ENCODE peak calls at places on chromosome 9, in six cellular contexts. One of them, this sample, is unnamed.

GRCh38 chr9:94159069-94159915 is 75.0 kb downstream of the PTPDC1 start:
- DNase-seq in IMR-90: no peak
- DNase-seq in neuronal stem cell: no peak
- DNase-seq in mesendoderm: no peak
- DNase-seq in H9: no peak
- DNase-seq in H1: no peak
- DNase-seq in this sample: peak

GRCh38 chr9:71506821-71507220 is 261.5 kb downstream of the CEMIP2 start:
- DNase-seq in IMR-90: peak
- DNase-seq in neuronal stem cell: no peak
- DNase-seq in mesendoderm: no peak
- DNase-seq in H9: no peak
- DNase-seq in H1: no peak
- DNase-seq in this sample: peak

GRCh38 chr9:127555830-127556820 is 56.0 kb upstream of the STXBP1 start:
- DNase-seq in IMR-90: peak
- DNase-seq in neuronal stem cell: no peak
- DNase-seq in mesendoderm: peak
- DNase-seq in H9: peak
- DNase-seq in H1: no peak
- DNase-seq in this sample: peak

GRCh38 chr9:133492061-133493021 is 13.4 kb upstream of the SLC2A6 start:
- DNase-seq in IMR-90: no peak
- DNase-seq in neuronal stem cell: no peak
- DNase-seq in mesendoderm: no peak
- DNase-seq in H9: no peak
- DNase-seq in H1: no peak
- DNase-seq in this sample: no peak

GRCh38 chr9:14769235-14769580 is 46.7 kb upstream of the CER1 start:
- DNase-seq in IMR-90: peak
- DNase-seq in neuronal stem cell: peak
- DNase-seq in mesendoderm: peak
- DNase-seq in H9: no peak
- DNase-seq in H1: no peak
- DNase-seq in this sample: no peak

GRCh38 chr9:136061405-136061804 is 33.7 kb downstream of the NACC2 start:
- DNase-seq in IMR-90: no peak
- DNase-seq in neuronal stem cell: no peak
- DNase-seq in mesendoderm: no peak
- DNase-seq in H9: no peak
- DNase-seq in H1: no peak
- DNase-seq in this sample: no peak

GRCh38 chr9:33102551-33103210 is 26.2 kb upstream of the SMU1 start:
- DNase-seq in IMR-90: no peak
- DNase-seq in neuronal stem cell: no peak
- DNase-seq in mesendoderm: no peak
- DNase-seq in H9: no peak
- DNase-seq in H1: no peak
- DNase-seq in this sample: no peak

GRCh38 chr9:120730661-120731514 is 16.6 kb upstream of the MEGF9 start:
- DNase-seq in IMR-90: peak
- DNase-seq in neuronal stem cell: peak
- DNase-seq in mesendoderm: peak
- DNase-seq in H9: no peak
- DNase-seq in H1: no peak
- DNase-seq in this sample: peak

GRCh38 chr9:129071526-129072131 is 9.3 kb upstream of the DOLPP1 start:
- DNase-seq in IMR-90: no peak
- DNase-seq in neuronal stem cell: no peak
- DNase-seq in mesendoderm: peak
- DNase-seq in H9: peak
- DNase-seq in H1: peak
- DNase-seq in this sample: no peak

GRCh38 chr9:35520404-35520790 is 30.5 kb downstream of the RUSC2 start:
- DNase-seq in IMR-90: peak
- DNase-seq in neuronal stem cell: no peak
- DNase-seq in mesendoderm: no peak
- DNase-seq in H9: no peak
- DNase-seq in H1: no peak
- DNase-seq in this sample: peak

GRCh38 chr9:22425551-22425950 is 21.1 kb upstream of the DMRTA1 start:
- DNase-seq in IMR-90: no peak
- DNase-seq in neuronal stem cell: no peak
- DNase-seq in mesendoderm: peak
- DNase-seq in H9: peak
- DNase-seq in H1: no peak
- DNase-seq in this sample: no peak

GRCh38 chr9:115373710-115374045 is 255.7 kb upstream of the TNC start:
- DNase-seq in IMR-90: no peak
- DNase-seq in neuronal stem cell: no peak
- DNase-seq in mesendoderm: no peak
- DNase-seq in H9: no peak
- DNase-seq in H1: no peak
- DNase-seq in this sample: no peak

GRCh38 chr9:75455444-75455921 is 367.2 kb downstream of the OSTF1 start:
- DNase-seq in IMR-90: peak
- DNase-seq in neuronal stem cell: no peak
- DNase-seq in mesendoderm: no peak
- DNase-seq in H9: no peak
- DNase-seq in H1: no peak
- DNase-seq in this sample: no peak

DNA sequence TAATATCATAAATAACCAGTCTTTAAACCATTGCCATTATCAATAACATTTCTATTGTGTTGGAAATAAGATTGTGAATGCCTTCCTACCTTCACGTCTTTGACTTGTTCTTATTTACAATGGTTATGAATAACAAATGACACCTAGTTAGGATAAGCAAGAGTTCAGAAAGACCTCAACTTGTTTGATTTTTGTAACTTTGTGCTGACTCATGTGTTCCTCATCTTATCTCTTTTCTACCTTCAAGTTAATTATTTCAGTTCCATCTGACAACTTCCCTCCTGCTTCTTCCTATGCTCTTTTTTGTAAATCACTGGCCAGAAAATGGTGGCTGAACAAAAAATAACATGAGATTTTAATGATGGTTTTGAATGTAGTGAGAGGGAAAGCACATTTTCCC is 538.5 kb upstream of the TUSC1 start:
- DNase-seq in IMR-90: no peak
- DNase-seq in neuronal stem cell: no peak
- DNase-seq in mesendoderm: no peak
- DNase-seq in H9: no peak
- DNase-seq in H1: no peak
- DNase-seq in this sample: no peak
- H2BK15ac ChIP-seq in IMR-90: no peak
- H2BK15ac ChIP-seq in neuronal stem cell: no peak
- H2BK15ac ChIP-seq in mesendoderm: no peak
- H2BK15ac ChIP-seq in H9: no peak
- H2BK15ac ChIP-seq in H1: no peak
- H2BK15ac ChIP-seq in this sample: no peak

GRCh38 chr9:107853461-107853860 is 363.9 kb upstream of the KLF4 start:
- DNase-seq in IMR-90: no peak
- DNase-seq in neuronal stem cell: no peak
- DNase-seq in mesendoderm: no peak
- DNase-seq in H9: no peak
- DNase-seq in H1: no peak
- DNase-seq in this sample: no peak
- H3K23ac ChIP-seq in IMR-90: no peak
- H3K23ac ChIP-seq in neuronal stem cell: no peak
- H3K23ac ChIP-seq in mesendoderm: no peak
- H3K23ac ChIP-seq in H9: no peak
- H3K23ac ChIP-seq in H1: no peak
- H3K23ac ChIP-seq in this sample: no peak

GRCh38 chr9:118325757-118326156 is 621.6 kb downstream of the TLR4 start:
- DNase-seq in IMR-90: no peak
- DNase-seq in neuronal stem cell: no peak
- DNase-seq in mesendoderm: no peak
- DNase-seq in H9: no peak
- DNase-seq in H1: no peak
- DNase-seq in this sample: no peak

GRCh38 chr9:118331622-118332045 is 627.4 kb downstream of the TLR4 start:
- DNase-seq in IMR-90: no peak
- DNase-seq in neuronal stem cell: no peak
- DNase-seq in mesendoderm: no peak
- DNase-seq in H9: no peak
- DNase-seq in H1: no peak
- DNase-seq in this sample: peak

GRCh38 chr9:118336167-118336951 is 632.2 kb downstream of the TLR4 start:
- DNase-seq in IMR-90: no peak
- DNase-seq in neuronal stem cell: no peak
- DNase-seq in mesendoderm: no peak
- DNase-seq in H9: no peak
- DNase-seq in H1: no peak
- DNase-seq in this sample: no peak

GRCh38 chr9:118326326-118326725 is 622.1 kb downstream of the TLR4 start:
- DNase-seq in IMR-90: no peak
- DNase-seq in neuronal stem cell: no peak
- DNase-seq in mesendoderm: no peak
- DNase-seq in H9: no peak
- DNase-seq in H1: no peak
- DNase-seq in this sample: no peak

DNA sequence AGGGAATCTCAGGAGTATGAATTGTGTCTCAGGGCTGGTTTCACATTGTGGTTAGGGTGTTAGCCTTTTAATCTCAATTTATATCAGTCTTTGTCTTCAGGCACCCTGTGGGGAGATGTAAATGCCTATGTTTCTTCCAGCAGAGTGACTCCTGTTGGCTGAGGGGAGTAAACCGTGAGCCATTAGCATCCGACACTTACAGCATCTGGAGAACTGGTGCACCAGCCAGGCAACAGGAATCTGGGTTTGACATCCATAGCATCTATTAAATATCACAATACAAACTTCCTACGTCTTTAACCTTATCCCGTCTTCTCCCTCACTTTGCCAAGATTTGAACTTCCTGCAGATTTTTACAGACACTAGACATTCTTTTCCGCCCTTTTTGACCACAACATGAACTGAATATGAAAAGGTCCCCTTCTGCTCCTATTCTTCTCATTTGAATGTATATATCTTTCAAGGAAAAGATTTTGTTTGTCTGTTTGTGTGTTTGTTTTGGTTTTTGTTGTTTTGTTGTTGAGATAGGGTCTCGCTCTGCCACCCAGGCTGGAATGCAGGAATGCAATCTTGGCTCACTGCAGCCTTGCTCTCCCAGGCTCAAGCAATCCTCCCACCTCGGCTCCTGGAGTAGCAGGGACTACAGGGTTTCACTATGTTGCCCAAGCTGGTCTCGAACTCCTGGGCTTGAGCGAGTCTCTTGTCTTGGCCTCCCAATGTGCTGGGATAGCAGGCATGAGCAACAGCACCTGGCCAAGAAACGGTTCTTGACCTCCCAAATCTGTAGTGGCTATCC is 626.2 kb downstream of the TLR4 start:
- DNase-seq in IMR-90: no peak
- DNase-seq in neuronal stem cell: no peak
- DNase-seq in mesendoderm: peak
- DNase-seq in H9: peak
- DNase-seq in H1: peak
- DNase-seq in this sample: no peak
- H2BK15ac ChIP-seq in IMR-90: no peak
- H2BK15ac ChIP-seq in neuronal stem cell: no peak
- H2BK15ac ChIP-seq in mesendoderm: no peak
- H2BK15ac ChIP-seq in H9: no peak
- H2BK15ac ChIP-seq in H1: no peak
- H2BK15ac ChIP-seq in this sample: no peak

GRCh38 chr9:122614362-122614761 is at the start of gene OR1Q1:
- DNase-seq in IMR-90: no peak
- DNase-seq in neuronal stem cell: no peak
- DNase-seq in mesendoderm: no peak
- DNase-seq in H9: no peak
- DNase-seq in H1: no peak
- DNase-seq in this sample: no peak
- H3K23ac ChIP-seq in IMR-90: no peak
- H3K23ac ChIP-seq in neuronal stem cell: no peak
- H3K23ac ChIP-seq in mesendoderm: no peak
- H3K23ac ChIP-seq in H9: no peak
- H3K23ac ChIP-seq in H1: no peak
- H3K23ac ChIP-seq in this sample: no peak

DNA sequence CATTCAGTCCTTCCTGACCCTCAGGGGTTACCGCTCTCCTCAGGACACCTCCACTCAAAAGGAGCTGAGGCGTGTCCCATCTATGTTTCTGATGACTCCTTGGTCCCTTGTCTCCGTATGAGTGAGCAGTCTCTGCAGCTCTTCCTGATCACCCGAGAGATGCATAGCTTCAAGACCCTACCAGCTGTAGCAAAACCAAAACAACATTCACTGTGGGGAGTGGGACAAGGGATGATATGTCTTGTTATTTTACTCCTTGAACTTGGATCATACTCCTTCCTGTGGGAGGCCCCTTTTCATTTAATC is 14.4 kb downstream of the GLDC start:
- DNase-seq in IMR-90: no peak
- DNase-seq in neuronal stem cell: no peak
- DNase-seq in mesendoderm: no peak
- DNase-seq in H9: no peak
- DNase-seq in H1: no peak
- DNase-seq in this sample: no peak
- H2BK15ac ChIP-seq in IMR-90: no peak
- H2BK15ac ChIP-seq in neuronal stem cell: no peak
- H2BK15ac ChIP-seq in mesendoderm: no peak
- H2BK15ac ChIP-seq in H9: no peak
- H2BK15ac ChIP-seq in H1: no peak
- H2BK15ac ChIP-seq in this sample: no peak

GRCh38 chr9:112273826-112274225 is 59.6 kb downstream of the PTBP3 start:
- DNase-seq in IMR-90: no peak
- DNase-seq in neuronal stem cell: no peak
- DNase-seq in mesendoderm: no peak
- DNase-seq in H9: no peak
- DNase-seq in H1: no peak
- DNase-seq in this sample: no peak
- H3K23ac ChIP-seq in IMR-90: no peak
- H3K23ac ChIP-seq in neuronal stem cell: no peak
- H3K23ac ChIP-seq in mesendoderm: no peak
- H3K23ac ChIP-seq in H9: no peak
- H3K23ac ChIP-seq in H1: no peak
- H3K23ac ChIP-seq in this sample: no peak

DNA sequence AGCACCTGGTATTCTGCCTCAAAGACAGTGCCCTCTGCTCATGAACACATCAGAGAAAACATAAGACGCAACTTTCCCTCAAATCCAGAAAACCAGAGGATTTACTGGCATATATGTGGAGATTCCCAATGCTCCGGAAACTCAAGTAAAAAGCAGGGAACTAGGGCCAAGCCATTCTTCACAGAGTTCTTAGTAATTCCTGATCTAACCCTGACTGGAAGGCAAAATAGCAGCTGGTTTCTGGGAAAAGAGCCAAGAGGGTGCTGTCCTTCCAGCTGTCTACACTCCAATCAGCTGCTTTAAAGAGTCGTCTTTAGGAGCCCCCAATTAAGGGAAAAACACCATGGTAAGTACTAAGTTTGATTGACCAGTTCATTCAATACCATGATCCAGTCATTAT is 49.6 kb downstream of the GNA14 start:
- DNase-seq in IMR-90: peak
- DNase-seq in neuronal stem cell: no peak
- DNase-seq in mesendoderm: no peak
- DNase-seq in H9: no peak
- DNase-seq in H1: no peak
- DNase-seq in this sample: peak
- H2BK15ac ChIP-seq in IMR-90: no peak
- H2BK15ac ChIP-seq in neuronal stem cell: no peak
- H2BK15ac ChIP-seq in mesendoderm: no peak
- H2BK15ac ChIP-seq in H9: no peak
- H2BK15ac ChIP-seq in H1: no peak
- H2BK15ac ChIP-seq in this sample: no peak

GRCh38 chr9:96888591-96888990 is 34.3 kb upstream of the ZNF782 start:
- DNase-seq in IMR-90: no peak
- DNase-seq in neuronal stem cell: no peak
- DNase-seq in mesendoderm: no peak
- DNase-seq in H9: no peak
- DNase-seq in H1: no peak
- DNase-seq in this sample: no peak
- H3K23ac ChIP-seq in IMR-90: no peak
- H3K23ac ChIP-seq in neuronal stem cell: no peak
- H3K23ac ChIP-seq in mesendoderm: no peak
- H3K23ac ChIP-seq in H9: no peak
- H3K23ac ChIP-seq in H1: no peak
- H3K23ac ChIP-seq in this sample: no peak